ENCODE peak calls at places on chromosomes 7 and 10, in nine cellular contexts. O, F, P, H, T, K, J, Z and X are unnamed samples.

GRCh38 chr10:97648557-97649404 is 8.3 kb downstream of the PI4K2A start:
- DNase-seq in O (peak; percentile 94), F (peak; percentile 77), P (no peak), H (peak; percentile 83), T (peak; percentile 21), K (peak; percentile 68), J (no peak), Z (peak; percentile 48), X (peak; percentile 96)

GRCh38 chr7:2209146-2209960 is 23.4 kb downstream of the MAD1L1 start:
- DNase-seq in O (peak; percentile 58), F (peak; percentile 83), P (peak; percentile 67), H (peak; percentile 25), T (peak; percentile 39), K (peak; percentile 67), J (peak; percentile 61), Z (peak; percentile 73), X (peak; percentile 90)

GRCh38 chr7:28623863-28624262 is 211.5 kb downstream of the CREB5 start:
- DNase-seq in O (peak; percentile 52), F (no peak), P (no peak), H (no peak), T (no peak), K (no peak), J (no peak), Z (peak; percentile 6), X (no peak)

GRCh38 chr10:12793106-12793505 is 208.4 kb downstream of the CCDC3 start:
- DNase-seq in O (no peak), F (no peak), P (no peak), H (no peak), T (peak; percentile 26), K (no peak), J (no peak), Z (no peak), X (no peak)

GRCh38 chr10:97623277-97623676 is 10.0 kb downstream of the MORN4 start:
- DNase-seq in O (no peak), F (no peak), P (no peak), H (no peak), T (no peak), K (no peak), J (no peak), Z (no peak), X (no peak)

GRCh38 chr10:89478739-89479116 is 56.7 kb downstream of the SLC16A12 start:
- DNase-seq in O (no peak), F (peak; percentile 70), P (no peak), H (no peak), T (no peak), K (no peak), J (no peak), Z (no peak), X (peak; percentile 40)

GRCh38 chr7:66557214-66558200 is 71.2 kb upstream of the KCTD7 start:
- DNase-seq in O (peak; percentile 52), F (peak; percentile 57), P (peak; percentile 72), H (no peak), T (peak; percentile 77), K (peak; percentile 79), J (peak; percentile 72), Z (peak; percentile 72), X (peak; percentile 31)

GRCh38 chr7:135827391-135827790 is 78.8 kb upstream of the FAM180A start:
- DNase-seq in O (peak; percentile 41), F (no peak), P (no peak), H (no peak), T (no peak), K (no peak), J (no peak), Z (no peak), X (no peak)

GRCh38 chr7:74038194-74038961 is 10.4 kb downstream of the ELN start:
- DNase-seq in O (no peak), F (no peak), P (no peak), H (no peak), T (no peak), K (no peak), J (no peak), Z (no peak), X (no peak)

GRCh38 chr10:75358835-75359421 is 42.6 kb downstream of the ZNF503 start:
- DNase-seq in O (peak; percentile 95), F (peak; percentile 66), P (no peak), H (no peak), T (no peak), K (no peak), J (no peak), Z (peak; percentile 97), X (peak; percentile 79)

GRCh38 chr10:52679117-52679516 is 93.5 kb downstream of the MBL2 start:
- DNase-seq in O (no peak), F (no peak), P (no peak), H (no peak), T (no peak), K (no peak), J (no peak), Z (no peak), X (no peak)

GRCh38 chr10:78890506-78890905 is 178.3 kb upstream of the ZMIZ1 start:
- DNase-seq in O (no peak), F (no peak), P (no peak), H (no peak), T (peak; percentile 6), K (no peak), J (peak; percentile 25), Z (no peak), X (no peak)

GRCh38 chr7:157224627-157225026 is 85.9 kb downstream of the UBE3C start:
- DNase-seq in O (peak; percentile 10), F (peak; percentile 60), P (no peak), H (no peak), T (no peak), K (no peak), J (no peak), Z (peak; percentile 40), X (no peak)

GRCh38 chr10:93445978-93446720 is 36.0 kb downstream of the MYOF start:
- DNase-seq in O (peak; percentile 66), F (no peak), P (no peak), H (no peak), T (no peak), K (no peak), J (no peak), Z (no peak), X (no peak)

GRCh38 chr10:103514244-103514643 is 20.7 kb downstream of the NEURL1 start:
- DNase-seq in O (no peak), F (no peak), P (no peak), H (no peak), T (no peak), K (no peak), J (no peak), Z (no peak), X (no peak)

GRCh38 chr10:11680496-11680895 is 61.7 kb upstream of the ECHDC3 start:
- DNase-seq in O (no peak), F (no peak), P (no peak), H (no peak), T (no peak), K (no peak), J (no peak), Z (no peak), X (no peak)

GRCh38 chr10:11682267-11682683 is 59.9 kb upstream of the ECHDC3 start:
- DNase-seq in O (no peak), F (no peak), P (no peak), H (no peak), T (no peak), K (no peak), J (no peak), Z (no peak), X (no peak)

GRCh38 chr10:11677480-11677879 is 64.7 kb upstream of the ECHDC3 start:
- DNase-seq in O (no peak), F (no peak), P (no peak), H (no peak), T (no peak), K (no peak), J (no peak), Z (no peak), X (no peak)

GRCh38 chr10:11679946-11680345 is 62.2 kb upstream of the ECHDC3 start:
- DNase-seq in O (no peak), F (no peak), P (no peak), H (no peak), T (no peak), K (no peak), J (no peak), Z (no peak), X (no peak)

GRCh38 chr10:11678074-11678793 is 63.9 kb upstream of the ECHDC3 start:
- DNase-seq in O (peak; percentile 68), F (peak; percentile 53), P (peak; percentile 36), H (no peak), T (no peak), K (no peak), J (no peak), Z (peak; percentile 2), X (peak; percentile 52)
- H3K4me3 ChIP-seq in O (no peak overlapping the region), F (no peak overlapping the region), P (no peak overlapping the region), H (no peak overlapping the region), T (no peak overlapping the region), K (no peak overlapping the region), J (no peak overlapping the region), Z (no peak overlapping the region), X (no peak overlapping the region)

DNA sequence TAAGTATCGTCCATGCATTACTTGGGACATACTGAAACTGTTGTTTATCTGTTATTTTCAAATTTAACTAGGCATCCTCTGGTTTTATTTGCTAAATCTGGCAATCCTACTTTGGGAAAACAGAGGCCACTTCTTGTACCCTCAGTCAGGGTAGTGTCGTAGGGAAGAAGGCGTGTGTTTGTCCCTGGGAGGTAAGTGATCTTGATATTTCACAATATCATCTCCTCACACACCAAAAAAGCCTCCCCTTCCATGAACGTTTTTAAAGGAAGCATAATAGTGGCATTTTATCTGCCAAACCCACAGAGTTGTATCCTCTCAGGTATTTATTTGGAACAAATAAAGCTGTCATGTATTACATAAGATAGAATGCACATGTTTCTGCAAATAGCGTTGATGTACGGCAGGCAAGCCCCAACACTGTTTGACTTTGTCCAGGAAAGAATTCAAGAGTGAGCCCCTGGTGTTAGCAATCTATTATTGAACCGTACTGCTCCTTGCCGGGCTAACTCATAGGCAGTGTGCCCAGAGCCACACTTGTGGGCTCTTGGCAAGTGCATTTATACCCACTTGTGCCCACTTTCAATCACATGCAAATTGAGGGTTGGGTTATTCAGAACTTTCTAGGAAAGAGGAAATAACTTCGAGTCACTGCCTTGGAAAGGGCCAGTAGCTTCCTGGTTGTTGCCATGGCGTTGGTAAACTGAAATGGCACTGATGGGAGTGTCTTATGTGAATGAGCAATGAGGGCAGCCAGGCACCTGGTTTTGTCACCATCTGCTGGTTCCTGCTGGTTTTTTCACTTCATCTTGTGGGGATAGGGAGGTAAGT is 266.0 kb downstream of the USP6NL start:
- DNase-seq in O (peak; percentile 87), F (peak; percentile 23), P (no peak), H (no peak), T (peak; percentile 72), K (no peak), J (peak; percentile 73), Z (peak; percentile 81), X (peak; percentile 4)
- TF ChIP-seq CTCF in O (peak; percentile 54), F (no peak), P (no peak), H (no peak), T (no peak), K (no peak), J (no peak), Z (peak; percentile 36), X (no peak)

GRCh38 chr7:152313217-152313616 is 122.6 kb downstream of the KMT2C start:
- DNase-seq in O (peak; percentile 13), F (no peak), P (no peak), H (no peak), T (no peak), K (no peak), J (no peak), Z (no peak), X (no peak)
- H3K4me3 ChIP-seq in O (no peak overlapping the region), F (no peak overlapping the region), P (peak overlapping the region; percentile 4), H (no peak overlapping the region), T (no peak overlapping the region), K (no peak overlapping the region), J (no peak overlapping the region), Z (no peak overlapping the region), X (no peak overlapping the region)

GRCh38 chr7:50795831-50796230 is 13.1 kb upstream of the GRB10 start:
- DNase-seq in O (peak; percentile 18), F (no peak), P (no peak), H (no peak), T (no peak), K (no peak), J (no peak), Z (no peak), X (no peak)
- TF ChIP-seq CTCF in O (peak; percentile 25), F (no peak), P (no peak), H (no peak), T (no peak), K (no peak), J (no peak), Z (peak; percentile 19), X (no peak)